ENCODE peak calls at places on chromosome 6, in eight cellular contexts. One of them, this sample, is unnamed.

GRCh38 chr6:150747155-150747554 is 118.3 kb upstream of the MTHFD1L start:
- DNase-seq in anterior cingulate cortex: no peak
- DNase-seq in foreskin melanocyte: no peak
- DNase-seq in AG08395: no peak
- DNase-seq in left lobe of liver: no peak
- DNase-seq in activated T-helper 1 cell treated with anti-CD3 and anti-CD28 coated beads, Interleukin-12 subunit alpha, Interleukin-12 subunit beta, Interleukin-2, Interleukin-4 antibody, amounts not matched to agents 30 ng/mL and 10 ng/mL and 1 ng/mL, durations not matched to agents 14 hours and 24 hours and 36 hours: no peak
- DNase-seq in upper lobe of right lung: no peak
- DNase-seq in SIG-M5: no peak
- DNase-seq in this sample: no peak

GRCh38 chr6:116094041-116094440 is 6.6 kb upstream of the NT5DC1 start:
- DNase-seq in anterior cingulate cortex: no peak
- DNase-seq in foreskin melanocyte: no peak
- DNase-seq in AG08395: no peak
- DNase-seq in left lobe of liver: peak; percentile 88
- DNase-seq in activated T-helper 1 cell treated with anti-CD3 and anti-CD28 coated beads, Interleukin-12 subunit alpha, Interleukin-12 subunit beta, Interleukin-2, Interleukin-4 antibody, amounts not matched to agents 30 ng/mL and 10 ng/mL and 1 ng/mL, durations not matched to agents 14 hours and 24 hours and 36 hours: no peak
- DNase-seq in upper lobe of right lung: no peak
- DNase-seq in SIG-M5: no peak
- DNase-seq in this sample: no peak

GRCh38 chr6:153511896-153512496 is 380.9 kb upstream of the RGS17 start:
- DNase-seq in anterior cingulate cortex: no peak
- DNase-seq in foreskin melanocyte: peak; percentile 40
- DNase-seq in AG08395: peak; percentile 38
- DNase-seq in left lobe of liver: no peak
- DNase-seq in activated T-helper 1 cell treated with anti-CD3 and anti-CD28 coated beads, Interleukin-12 subunit alpha, Interleukin-12 subunit beta, Interleukin-2, Interleukin-4 antibody, amounts not matched to agents 30 ng/mL and 10 ng/mL and 1 ng/mL, durations not matched to agents 14 hours and 24 hours and 36 hours: no peak
- DNase-seq in upper lobe of right lung: no peak
- DNase-seq in SIG-M5: peak; percentile 8
- DNase-seq in this sample: no peak

GRCh38 chr6:36692220-36692619 is 5.4 kb upstream of the RAB44 start:
- DNase-seq in anterior cingulate cortex: no peak
- DNase-seq in foreskin melanocyte: no peak
- DNase-seq in AG08395: no peak
- DNase-seq in left lobe of liver: no peak
- DNase-seq in activated T-helper 1 cell treated with anti-CD3 and anti-CD28 coated beads, Interleukin-12 subunit alpha, Interleukin-12 subunit beta, Interleukin-2, Interleukin-4 antibody, amounts not matched to agents 30 ng/mL and 10 ng/mL and 1 ng/mL, durations not matched to agents 14 hours and 24 hours and 36 hours: peak; percentile 48
- DNase-seq in upper lobe of right lung: peak; percentile 61
- DNase-seq in SIG-M5: peak; percentile 47
- DNase-seq in this sample: no peak

GRCh38 chr6:31399589-31400466 is 3.6 kb upstream of the MICA start:
- DNase-seq in anterior cingulate cortex: peak; percentile 64
- DNase-seq in foreskin melanocyte: peak; percentile 88
- DNase-seq in AG08395: peak; percentile 75
- DNase-seq in left lobe of liver: peak; percentile 92
- DNase-seq in activated T-helper 1 cell treated with anti-CD3 and anti-CD28 coated beads, Interleukin-12 subunit alpha, Interleukin-12 subunit beta, Interleukin-2, Interleukin-4 antibody, amounts not matched to agents 30 ng/mL and 10 ng/mL and 1 ng/mL, durations not matched to agents 14 hours and 24 hours and 36 hours: peak; percentile 57
- DNase-seq in upper lobe of right lung: peak; percentile 97
- DNase-seq in SIG-M5: no peak
- DNase-seq in this sample: peak; percentile 78

GRCh38 chr6:160859822-160860221 is 131.7 kb upstream of the MAP3K4 start:
- DNase-seq in anterior cingulate cortex: no peak
- DNase-seq in foreskin melanocyte: no peak
- DNase-seq in AG08395: no peak
- DNase-seq in left lobe of liver: no peak
- DNase-seq in activated T-helper 1 cell treated with anti-CD3 and anti-CD28 coated beads, Interleukin-12 subunit alpha, Interleukin-12 subunit beta, Interleukin-2, Interleukin-4 antibody, amounts not matched to agents 30 ng/mL and 10 ng/mL and 1 ng/mL, durations not matched to agents 14 hours and 24 hours and 36 hours: no peak
- DNase-seq in upper lobe of right lung: no peak
- DNase-seq in SIG-M5: no peak
- DNase-seq in this sample: no peak

GRCh38 chr6:22279427-22279826 is 17.4 kb downstream of the PRL start:
- DNase-seq in anterior cingulate cortex: no peak
- DNase-seq in foreskin melanocyte: no peak
- DNase-seq in AG08395: no peak
- DNase-seq in left lobe of liver: no peak
- DNase-seq in activated T-helper 1 cell treated with anti-CD3 and anti-CD28 coated beads, Interleukin-12 subunit alpha, Interleukin-12 subunit beta, Interleukin-2, Interleukin-4 antibody, amounts not matched to agents 30 ng/mL and 10 ng/mL and 1 ng/mL, durations not matched to agents 14 hours and 24 hours and 36 hours: no peak
- DNase-seq in upper lobe of right lung: no peak
- DNase-seq in SIG-M5: no peak
- DNase-seq in this sample: no peak

GRCh38 chr6:168107191-168107940 is 28.4 kb upstream of the FRMD1 start:
- DNase-seq in anterior cingulate cortex: no peak
- DNase-seq in foreskin melanocyte: no peak
- DNase-seq in AG08395: no peak
- DNase-seq in left lobe of liver: no peak
- DNase-seq in activated T-helper 1 cell treated with anti-CD3 and anti-CD28 coated beads, Interleukin-12 subunit alpha, Interleukin-12 subunit beta, Interleukin-2, Interleukin-4 antibody, amounts not matched to agents 30 ng/mL and 10 ng/mL and 1 ng/mL, durations not matched to agents 14 hours and 24 hours and 36 hours: no peak
- DNase-seq in upper lobe of right lung: peak; percentile 45
- DNase-seq in SIG-M5: no peak
- DNase-seq in this sample: no peak

GRCh38 chr6:139940741-139941712 is 566.6 kb upstream of the CITED2 start:
- DNase-seq in anterior cingulate cortex: no peak
- DNase-seq in foreskin melanocyte: peak; percentile 62
- DNase-seq in AG08395: no peak
- DNase-seq in left lobe of liver: no peak
- DNase-seq in activated T-helper 1 cell treated with anti-CD3 and anti-CD28 coated beads, Interleukin-12 subunit alpha, Interleukin-12 subunit beta, Interleukin-2, Interleukin-4 antibody, amounts not matched to agents 30 ng/mL and 10 ng/mL and 1 ng/mL, durations not matched to agents 14 hours and 24 hours and 36 hours: no peak
- DNase-seq in upper lobe of right lung: no peak
- DNase-seq in SIG-M5: peak; percentile 86
- DNase-seq in this sample: no peak

GRCh38 chr6:155388546-155388945 is 67.1 kb downstream of the NOX3 start:
- DNase-seq in anterior cingulate cortex: no peak
- DNase-seq in foreskin melanocyte: no peak
- DNase-seq in AG08395: no peak
- DNase-seq in left lobe of liver: no peak
- DNase-seq in activated T-helper 1 cell treated with anti-CD3 and anti-CD28 coated beads, Interleukin-12 subunit alpha, Interleukin-12 subunit beta, Interleukin-2, Interleukin-4 antibody, amounts not matched to agents 30 ng/mL and 10 ng/mL and 1 ng/mL, durations not matched to agents 14 hours and 24 hours and 36 hours: no peak
- DNase-seq in upper lobe of right lung: no peak
- DNase-seq in SIG-M5: no peak
- DNase-seq in this sample: no peak

GRCh38 chr6:101887532-101887931 is 494.0 kb downstream of the GRIK2 start:
- DNase-seq in anterior cingulate cortex: no peak
- DNase-seq in foreskin melanocyte: no peak
- DNase-seq in AG08395: no peak
- DNase-seq in left lobe of liver: no peak
- DNase-seq in activated T-helper 1 cell treated with anti-CD3 and anti-CD28 coated beads, Interleukin-12 subunit alpha, Interleukin-12 subunit beta, Interleukin-2, Interleukin-4 antibody, amounts not matched to agents 30 ng/mL and 10 ng/mL and 1 ng/mL, durations not matched to agents 14 hours and 24 hours and 36 hours: no peak
- DNase-seq in upper lobe of right lung: no peak
- DNase-seq in SIG-M5: no peak
- DNase-seq in this sample: no peak

GRCh38 chr6:99618649-99619408 is 12.2 kb downstream of the PRDM13 start:
- DNase-seq in anterior cingulate cortex: no peak
- DNase-seq in foreskin melanocyte: no peak
- DNase-seq in AG08395: no peak
- DNase-seq in left lobe of liver: no peak
- DNase-seq in activated T-helper 1 cell treated with anti-CD3 and anti-CD28 coated beads, Interleukin-12 subunit alpha, Interleukin-12 subunit beta, Interleukin-2, Interleukin-4 antibody, amounts not matched to agents 30 ng/mL and 10 ng/mL and 1 ng/mL, durations not matched to agents 14 hours and 24 hours and 36 hours: no peak
- DNase-seq in upper lobe of right lung: no peak
- DNase-seq in SIG-M5: no peak
- DNase-seq in this sample: no peak

GRCh38 chr6:69796081-69796626 is 656 bp downstream of the LMBRD1 start:
- DNase-seq in anterior cingulate cortex: peak; percentile 69
- DNase-seq in foreskin melanocyte: no peak
- DNase-seq in AG08395: peak; percentile 2
- DNase-seq in left lobe of liver: peak; percentile 69
- DNase-seq in activated T-helper 1 cell treated with anti-CD3 and anti-CD28 coated beads, Interleukin-12 subunit alpha, Interleukin-12 subunit beta, Interleukin-2, Interleukin-4 antibody, amounts not matched to agents 30 ng/mL and 10 ng/mL and 1 ng/mL, durations not matched to agents 14 hours and 24 hours and 36 hours: peak; percentile 26
- DNase-seq in upper lobe of right lung: no peak
- DNase-seq in SIG-M5: no peak
- DNase-seq in this sample: peak; percentile 67

GRCh38 chr6:143885116-143885515 is 20.8 kb downstream of the ZC2HC1B start:
- DNase-seq in anterior cingulate cortex: no peak
- DNase-seq in foreskin melanocyte: no peak
- DNase-seq in AG08395: no peak
- DNase-seq in left lobe of liver: no peak
- DNase-seq in activated T-helper 1 cell treated with anti-CD3 and anti-CD28 coated beads, Interleukin-12 subunit alpha, Interleukin-12 subunit beta, Interleukin-2, Interleukin-4 antibody, amounts not matched to agents 30 ng/mL and 10 ng/mL and 1 ng/mL, durations not matched to agents 14 hours and 24 hours and 36 hours: no peak
- DNase-seq in upper lobe of right lung: no peak
- DNase-seq in SIG-M5: no peak
- DNase-seq in this sample: no peak

GRCh38 chr6:38846361-38846760 is 131.2 kb downstream of the DNAH8 start:
- DNase-seq in anterior cingulate cortex: no peak
- DNase-seq in foreskin melanocyte: no peak
- DNase-seq in AG08395: no peak
- DNase-seq in left lobe of liver: peak; percentile 70
- DNase-seq in activated T-helper 1 cell treated with anti-CD3 and anti-CD28 coated beads, Interleukin-12 subunit alpha, Interleukin-12 subunit beta, Interleukin-2, Interleukin-4 antibody, amounts not matched to agents 30 ng/mL and 10 ng/mL and 1 ng/mL, durations not matched to agents 14 hours and 24 hours and 36 hours: no peak
- DNase-seq in upper lobe of right lung: no peak
- DNase-seq in SIG-M5: no peak
- DNase-seq in this sample: no peak

GRCh38 chr6:111987295-111987694 is 66.6 kb upstream of the CCN6 start:
- DNase-seq in anterior cingulate cortex: no peak
- DNase-seq in foreskin melanocyte: no peak
- DNase-seq in AG08395: no peak
- DNase-seq in left lobe of liver: no peak
- DNase-seq in activated T-helper 1 cell treated with anti-CD3 and anti-CD28 coated beads, Interleukin-12 subunit alpha, Interleukin-12 subunit beta, Interleukin-2, Interleukin-4 antibody, amounts not matched to agents 30 ng/mL and 10 ng/mL and 1 ng/mL, durations not matched to agents 14 hours and 24 hours and 36 hours: no peak
- DNase-seq in upper lobe of right lung: no peak
- DNase-seq in SIG-M5: no peak
- DNase-seq in this sample: no peak

GRCh38 chr6:89021629-89022028 is 58.2 kb upstream of the RNGTT start:
- DNase-seq in anterior cingulate cortex: no peak
- DNase-seq in foreskin melanocyte: no peak
- DNase-seq in AG08395: no peak
- DNase-seq in left lobe of liver: no peak
- DNase-seq in activated T-helper 1 cell treated with anti-CD3 and anti-CD28 coated beads, Interleukin-12 subunit alpha, Interleukin-12 subunit beta, Interleukin-2, Interleukin-4 antibody, amounts not matched to agents 30 ng/mL and 10 ng/mL and 1 ng/mL, durations not matched to agents 14 hours and 24 hours and 36 hours: no peak
- DNase-seq in upper lobe of right lung: no peak
- DNase-seq in SIG-M5: no peak
- DNase-seq in this sample: no peak

GRCh38 chr6:93419304-93420162 is at the start of gene EPHA7:
- DNase-seq in anterior cingulate cortex: peak; percentile 93
- DNase-seq in foreskin melanocyte: peak; percentile 53
- DNase-seq in AG08395: peak; percentile 88
- DNase-seq in left lobe of liver: peak; percentile 76
- DNase-seq in activated T-helper 1 cell treated with anti-CD3 and anti-CD28 coated beads, Interleukin-12 subunit alpha, Interleukin-12 subunit beta, Interleukin-2, Interleukin-4 antibody, amounts not matched to agents 30 ng/mL and 10 ng/mL and 1 ng/mL, durations not matched to agents 14 hours and 24 hours and 36 hours: peak; percentile 32
- DNase-seq in upper lobe of right lung: peak; percentile 93
- DNase-seq in SIG-M5: no peak
- DNase-seq in this sample: peak; percentile 86

GRCh38 chr6:8904754-8905153 is 469.4 kb upstream of the SLC35B3 start:
- DNase-seq in anterior cingulate cortex: no peak
- DNase-seq in foreskin melanocyte: no peak
- DNase-seq in AG08395: no peak
- DNase-seq in left lobe of liver: no peak
- DNase-seq in activated T-helper 1 cell treated with anti-CD3 and anti-CD28 coated beads, Interleukin-12 subunit alpha, Interleukin-12 subunit beta, Interleukin-2, Interleukin-4 antibody, amounts not matched to agents 30 ng/mL and 10 ng/mL and 1 ng/mL, durations not matched to agents 14 hours and 24 hours and 36 hours: no peak
- DNase-seq in upper lobe of right lung: no peak
- DNase-seq in SIG-M5: no peak
- DNase-seq in this sample: no peak

GRCh38 chr6:25006565-25007001 is 70.8 kb upstream of the RIPOR2 start:
- DNase-seq in anterior cingulate cortex: peak; percentile 5
- DNase-seq in foreskin melanocyte: no peak
- DNase-seq in AG08395: peak; percentile 39
- DNase-seq in left lobe of liver: peak; percentile 66
- DNase-seq in activated T-helper 1 cell treated with anti-CD3 and anti-CD28 coated beads, Interleukin-12 subunit alpha, Interleukin-12 subunit beta, Interleukin-2, Interleukin-4 antibody, amounts not matched to agents 30 ng/mL and 10 ng/mL and 1 ng/mL, durations not matched to agents 14 hours and 24 hours and 36 hours: peak; percentile 55
- DNase-seq in upper lobe of right lung: peak; percentile 85
- DNase-seq in SIG-M5: peak; percentile 68
- DNase-seq in this sample: no peak

GRCh38 chr6:26420607-26421235 is 18.6 kb downstream of the BTN3A1 start:
- DNase-seq in anterior cingulate cortex: no peak
- DNase-seq in foreskin melanocyte: peak; percentile 61
- DNase-seq in AG08395: no peak
- DNase-seq in left lobe of liver: no peak
- DNase-seq in activated T-helper 1 cell treated with anti-CD3 and anti-CD28 coated beads, Interleukin-12 subunit alpha, Interleukin-12 subunit beta, Interleukin-2, Interleukin-4 antibody, amounts not matched to agents 30 ng/mL and 10 ng/mL and 1 ng/mL, durations not matched to agents 14 hours and 24 hours and 36 hours: no peak
- DNase-seq in upper lobe of right lung: no peak
- DNase-seq in SIG-M5: no peak
- DNase-seq in this sample: no peak

GRCh38 chr6:116556065-116556464 is 2.5 kb downstream of the CALHM4 start:
- DNase-seq in anterior cingulate cortex: no peak
- DNase-seq in foreskin melanocyte: no peak
- DNase-seq in AG08395: peak; percentile 76
- DNase-seq in left lobe of liver: no peak
- DNase-seq in activated T-helper 1 cell treated with anti-CD3 and anti-CD28 coated beads, Interleukin-12 subunit alpha, Interleukin-12 subunit beta, Interleukin-2, Interleukin-4 antibody, amounts not matched to agents 30 ng/mL and 10 ng/mL and 1 ng/mL, durations not matched to agents 14 hours and 24 hours and 36 hours: no peak
- DNase-seq in upper lobe of right lung: no peak
- DNase-seq in SIG-M5: no peak
- DNase-seq in this sample: no peak

GRCh38 chr6:68077661-68078060 is 557.4 kb upstream of the ADGRB3 start:
- DNase-seq in anterior cingulate cortex: no peak
- DNase-seq in foreskin melanocyte: no peak
- DNase-seq in AG08395: no peak
- DNase-seq in left lobe of liver: no peak
- DNase-seq in activated T-helper 1 cell treated with anti-CD3 and anti-CD28 coated beads, Interleukin-12 subunit alpha, Interleukin-12 subunit beta, Interleukin-2, Interleukin-4 antibody, amounts not matched to agents 30 ng/mL and 10 ng/mL and 1 ng/mL, durations not matched to agents 14 hours and 24 hours and 36 hours: no peak
- DNase-seq in upper lobe of right lung: no peak
- DNase-seq in SIG-M5: no peak
- DNase-seq in this sample: no peak

GRCh38 chr6:36351152-36351571 is 14.5 kb upstream of the BNIP5 start:
- DNase-seq in anterior cingulate cortex: no peak
- DNase-seq in foreskin melanocyte: no peak
- DNase-seq in AG08395: peak; percentile 34
- DNase-seq in left lobe of liver: no peak
- DNase-seq in activated T-helper 1 cell treated with anti-CD3 and anti-CD28 coated beads, Interleukin-12 subunit alpha, Interleukin-12 subunit beta, Interleukin-2, Interleukin-4 antibody, amounts not matched to agents 30 ng/mL and 10 ng/mL and 1 ng/mL, durations not matched to agents 14 hours and 24 hours and 36 hours: no peak
- DNase-seq in upper lobe of right lung: peak; percentile 30
- DNase-seq in SIG-M5: no peak
- DNase-seq in this sample: no peak